ENCODE peak calls at places on chromosome 14, in six cellular contexts. Z is uterus, B is K562, V is ovary, H is foreskin keratinocyte, I is HCT116. W is an unnamed sample.

GRCh38 chr14:54348923-54349615 is 47.7 kb upstream of the CDKN3 start:
- DNase-seq in Z (peak; percentile 24), V (peak; percentile 63), B (no peak), I (no peak), H (no peak), W (no peak)

GRCh38 chr14:77641534-77642341 is 25.3 kb upstream of the SPTLC2 start:
- DNase-seq in I (no peak), H (peak; percentile 52), Z (peak; percentile 75), B (no peak), V (peak; percentile 86), W (peak; percentile 82)

GRCh38 chr14:68157971-68158371 is 338.4 kb downstream of the RAD51B start:
- DNase-seq in B (no peak), Z (no peak), I (no peak), H (peak; percentile 56), V (no peak), W (no peak)

GRCh38 chr14:69048456-69048855 is 69.4 kb upstream of the ACTN1 start:
- DNase-seq in B (no peak), I (no peak), Z (peak; percentile 39), V (no peak), H (peak; percentile 32), W (peak; percentile 72)

GRCh38 chr14:77868552-77869300 is 68.8 kb downstream of the ADCK1 start:
- DNase-seq in I (no peak), B (no peak), V (no peak), H (no peak), Z (no peak), W (no peak)

GRCh38 chr14:68520637-68521556 is 272.0 kb downstream of the ZFP36L1 start:
- DNase-seq in H (peak; percentile 99), I (peak; percentile 81), B (no peak), Z (no peak), V (no peak), W (peak; percentile 64)

GRCh38 chr14:83463500-83464098 is 1929.9 kb upstream of the SEL1L start:
- DNase-seq in I (no peak), B (peak; percentile 10), Z (no peak), V (no peak), H (peak; percentile 58), W (peak; percentile 29)

GRCh38 chr14:85416771-85417170 is 113.2 kb upstream of the FLRT2 start:
- DNase-seq in I (no peak), B (no peak), Z (no peak), V (no peak), H (peak; percentile 91), W (no peak)

GRCh38 chr14:92906823-92907222 is 16.1 kb upstream of the CHGA start:
- DNase-seq in B (no peak), H (no peak), Z (no peak), V (no peak), I (no peak), W (no peak)

DNA sequence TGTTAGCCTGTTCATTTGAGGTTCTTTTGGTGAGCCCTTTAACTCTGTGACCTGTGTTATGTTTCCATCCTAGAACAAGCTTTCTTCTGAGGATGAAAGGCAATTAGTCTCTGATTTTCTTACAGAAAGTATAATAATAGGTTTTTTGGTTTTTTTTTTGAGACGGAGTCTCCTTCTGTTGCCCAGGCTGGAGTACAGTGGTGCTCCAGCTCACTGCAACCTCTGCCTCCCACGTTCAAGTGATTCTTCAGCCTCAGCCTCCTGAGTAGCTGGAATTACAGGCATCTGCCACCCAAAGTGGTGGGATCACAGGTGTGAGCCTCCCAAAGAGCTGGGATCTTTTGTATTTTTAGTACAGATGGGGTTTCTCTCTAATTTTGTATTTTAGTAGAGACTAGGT is 52.7 kb upstream of the SYNE2 start:
- DNase-seq in B (no peak), Z (no peak), V (no peak), H (no peak), I (no peak), W (no peak)
- TF ChIP-seq CTCF in B (no peak), Z (no peak), V (no peak), H (no peak), I (no peak), W (no peak)

GRCh38 chr14:99600232-99600888 is 3.6 kb downstream of the CCDC85C start:
- DNase-seq in V (no peak), H (no peak), Z (no peak), I (no peak), B (no peak), W (no peak)

GRCh38 chr14:99598774-99599173 is 5.2 kb downstream of the CCDC85C start:
- DNase-seq in V (no peak), Z (no peak), H (no peak), B (no peak), I (no peak), W (no peak)

GRCh38 chr14:99597911-99598600 is 6.0 kb downstream of the CCDC85C start:
- DNase-seq in V (no peak), I (no peak), B (no peak), H (no peak), Z (no peak), W (no peak)

GRCh38 chr14:99601301-99601945 is 2.6 kb downstream of the CCDC85C start:
- DNase-seq in Z (no peak), B (no peak), V (no peak), I (no peak), H (no peak), W (no peak)

GRCh38 chr14:99599440-99599839 is 4.6 kb downstream of the CCDC85C start:
- DNase-seq in Z (no peak), H (no peak), B (no peak), I (no peak), V (no peak), W (no peak)
- H3K4me1 ChIP-seq in Z (peaks cover 23% of the 10 kb centered on the region), H (peaks cover 8% of the 10 kb centered on the region), B (peaks cover 25% of the 10 kb centered on the region), I (peaks cover 11% of the 10 kb centered on the region), V (peaks cover 27% of the 10 kb centered on the region), W (peaks cover 91% of the 10 kb centered on the region)

GRCh38 chr14:105255021-105255507 is 6.7 kb downstream of the BTBD6 start:
- DNase-seq in V (no peak), B (no peak), I (no peak), Z (no peak), H (no peak), W (no peak)
- H3K27ac ChIP-seq in V (no peak overlapping the region), B (no peak overlapping the region), I (no peak overlapping the region), Z (no peak overlapping the region), H (no peak overlapping the region), W (no peak overlapping the region)

GRCh38 chr14:60648934-60649814 is at the start of gene SIX1:
- DNase-seq in B (peak; percentile 75), I (peak; percentile 62), V (peak; percentile 75), Z (peak; percentile 26), H (no peak), W (peak; percentile 75)

GRCh38 chr14:60647081-60647836 is 2.0 kb downstream of the SIX1 start:
- DNase-seq in H (no peak), Z (no peak), B (no peak), I (no peak), V (no peak), W (no peak)

GRCh38 chr14:60649815-60650381 is 621 bp upstream of the SIX1 start:
- DNase-seq in V (no peak), H (no peak), B (no peak), Z (no peak), I (no peak), W (no peak)

GRCh38 chr14:60647837-60648168 is 1.5 kb downstream of the SIX1 start:
- DNase-seq in I (no peak), B (no peak), H (no peak), V (no peak), Z (no peak), W (no peak)

GRCh38 chr14:60648169-60648933 is 926 bp downstream of the SIX1 start:
- DNase-seq in B (peak; percentile 34), H (no peak), I (no peak), V (no peak), Z (no peak), W (no peak)
- TF ChIP-seq CTCF in B (no peak), H (no peak), I (no peak), V (no peak), Z (no peak), W (no peak)

GRCh38 chr14:71583246-71583645 is 349.0 kb upstream of the RGS6 start:
- DNase-seq in Z (no peak), V (no peak), I (no peak), B (no peak), H (no peak), W (no peak)

GRCh38 chr14:71586131-71586893 is 345.9 kb upstream of the RGS6 start:
- DNase-seq in B (no peak), I (no peak), V (no peak), Z (peak; percentile 25), H (no peak), W (no peak)

GRCh38 chr14:71579331-71579730 is 352.9 kb upstream of the RGS6 start:
- DNase-seq in Z (no peak), V (no peak), H (no peak), B (no peak), I (no peak), W (no peak)

GRCh38 chr14:71583705-71584104 is 348.5 kb upstream of the RGS6 start:
- DNase-seq in Z (no peak), B (no peak), I (no peak), V (no peak), H (no peak), W (no peak)

GRCh38 chr14:71582705-71583104 is 349.5 kb upstream of the RGS6 start:
- DNase-seq in H (peak; percentile 31), Z (no peak), I (no peak), B (no peak), V (no peak), W (no peak)
- H3K4me1 ChIP-seq in H (no peaks in the 10 kb centered on the region), Z (no peaks in the 10 kb centered on the region), I (no peaks in the 10 kb centered on the region), B (no peaks in the 10 kb centered on the region), V (no peaks in the 10 kb centered on the region), W (peaks cover 35% of the 10 kb centered on the region)

DNA sequence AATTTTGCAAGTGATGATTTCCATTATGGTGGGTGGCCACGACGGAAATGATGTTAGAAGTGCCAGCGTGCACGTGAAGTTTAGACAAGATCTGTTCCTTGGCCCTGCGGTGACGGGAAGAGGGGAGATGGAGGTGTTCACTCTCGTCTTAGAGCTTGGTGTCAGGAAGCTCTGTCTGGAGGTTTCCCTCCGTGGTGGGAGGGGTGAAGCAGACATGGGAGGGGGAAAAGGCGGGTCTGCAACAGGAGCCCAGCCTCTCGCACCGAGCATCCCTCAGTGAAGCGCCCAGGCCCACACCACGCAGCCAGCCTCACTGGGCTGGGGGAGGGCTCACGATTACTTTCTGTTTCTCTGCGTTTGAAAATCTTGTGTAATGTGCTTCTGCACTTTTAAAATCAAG is 26.3 kb downstream of the EML1 start:
- DNase-seq in H (no peak), V (no peak), I (no peak), Z (peak; percentile 38), B (no peak), W (no peak)
- H3K27ac ChIP-seq in H (no peak overlapping the region), V (no peak overlapping the region), I (no peak overlapping the region), Z (peak overlapping the region; percentile 70), B (no peak overlapping the region), W (no peak overlapping the region)

GRCh38 chr14:99679111-99679510 is 5.0 kb upstream of the CYP46A1 start:
- DNase-seq in H (no peak), B (no peak), Z (no peak), I (no peak), V (no peak), W (no peak)

GRCh38 chr14:99676657-99677056 is 7.4 kb upstream of the CYP46A1 start:
- DNase-seq in B (no peak), I (no peak), V (no peak), H (no peak), Z (no peak), W (no peak)

GRCh38 chr14:99679543-99679942 is 4.6 kb upstream of the CYP46A1 start:
- DNase-seq in H (no peak), Z (no peak), V (no peak), B (no peak), I (no peak), W (no peak)

GRCh38 chr14:99677231-99677891 is 6.7 kb upstream of the CYP46A1 start:
- DNase-seq in V (no peak), Z (no peak), I (no peak), H (no peak), B (no peak), W (no peak)

GRCh38 chr14:99678198-99678597 is 5.9 kb upstream of the CYP46A1 start:
- DNase-seq in B (no peak), H (no peak), Z (no peak), I (no peak), V (no peak), W (no peak)
- TF ChIP-seq CTCF in B (no peak), H (no peak), Z (no peak), I (no peak), V (no peak), W (no peak)

W was measured in stomach.